ENCODE peak calls at places on chromosomes 4 and X, in ten cellular contexts. B is naive thymus-derived CD4-positive, alpha-beta T cell; Q is T-helper 9 cell; P is AG10803; Z is fibroblast of mammary gland; D is NCI-H1105; J is left cardiac atrium; E is kidney tubule cell; U is KBM-7; I is cardiac muscle cell. W is an unnamed sample.

GRCh38 chr4:185966997-185967775 is 101.8 kb upstream of the TLR3 start:
- DNase-seq in B (no peak), Q (no peak), P (peak), Z (no peak), D (no peak), J (no peak), E (peak), U (no peak), I (no peak), W (no peak)

GRCh38 chr4:179750374-179750773 is 2308.1 kb upstream of the AGA start:
- DNase-seq in B (no peak), Q (no peak), P (no peak), Z (no peak), D (no peak), J (no peak), E (no peak), U (peak), I (no peak), W (no peak)

GRCh38 chr4:137387924-137388323 is 144.4 kb downstream of the PCDH18 start:
- DNase-seq in B (no peak), Q (no peak), P (peak), Z (peak), D (no peak), J (no peak), E (no peak), U (no peak), I (peak), W (peak)

GRCh38 chr4:122632396-122633143 is 11.7 kb upstream of the IL21 start:
- DNase-seq in B (no peak), Q (no peak), P (no peak), Z (peak), D (no peak), J (no peak), E (no peak), U (no peak), I (peak), W (peak)

GRCh38 chrX:84924624-84925023 is 79.1 kb upstream of the APOOL start:
- DNase-seq in B (no peak), Q (no peak), P (no peak), Z (no peak), D (no peak), J (no peak), E (no peak), U (no peak), I (no peak), W (no peak)

GRCh38 chr4:71296945-71297344 is 41.9 kb upstream of the SLC4A4 start:
- DNase-seq in B (no peak), Q (no peak), P (peak), Z (no peak), D (no peak), J (no peak), E (no peak), U (no peak), I (peak), W (no peak)

GRCh38 chr4:155960522-155960921 is 6.9 kb upstream of the CTSO start:
- DNase-seq in B (no peak), Q (no peak), P (peak), Z (peak), D (no peak), J (no peak), E (no peak), U (no peak), I (peak), W (no peak)

GRCh38 chrX:727738-728621 is 97.4 kb downstream of the SHOX start:
- DNase-seq in B (no peak), Q (no peak), P (no peak), Z (no peak), D (no peak), J (no peak), E (no peak), U (peak), I (no peak), W (no peak)

GRCh38 chr4:20276848-20277247 is 25.1 kb downstream of the SLIT2 start:
- DNase-seq in B (no peak), Q (no peak), P (no peak), Z (no peak), D (no peak), J (no peak), E (no peak), U (no peak), I (no peak), W (no peak)

GRCh38 chr4:2837110-2837903 is 6.3 kb upstream of the ADD1 start:
- DNase-seq in B (no peak), Q (no peak), P (no peak), Z (no peak), D (no peak), J (no peak), E (no peak), U (no peak), I (no peak), W (no peak)

GRCh38 chr4:118765399-118765798 is 70.5 kb downstream of the SEC24D start:
- DNase-seq in B (no peak), Q (no peak), P (peak), Z (peak), D (no peak), J (no peak), E (peak), U (no peak), I (peak), W (peak)

GRCh38 chr4:79563218-79563617 is 155.2 kb upstream of the GK2 start:
- DNase-seq in B (no peak), Q (no peak), P (no peak), Z (no peak), D (no peak), J (no peak), E (no peak), U (no peak), I (no peak), W (no peak)

W was measured in amniotic epithelial cell.